ENCODE peak calls at places on chromosome 11, in six cellular contexts. V is GM20000, I is lower leg skin, T is HFFc6, B is progenitor cell of endocrine pancreas, G is Calu3. J is an unnamed sample.

GRCh38 chr11:40027737-40028136 is 1431.7 kb downstream of the LRRC4C start:
- DNase-seq in B (no peak), I (no peak), V (no peak), G (no peak), T (no peak), J (no peak)

GRCh38 chr11:46285594-46286033 is 8.2 kb downstream of the CREB3L1 start:
- DNase-seq in I (no peak), T (no peak), B (no peak), V (no peak), G (no peak), J (no peak)

GRCh38 chr11:2745511-2745910 is 45.7 kb upstream of the KCNQ1OT1 start:
- DNase-seq in B (no peak), T (no peak), I (no peak), G (no peak), V (no peak), J (no peak)

GRCh38 chr11:122731500-122731913 is 76.0 kb downstream of the UBASH3B start:
- DNase-seq in B (no peak), G (no peak), V (no peak), I (no peak), T (peak; percentile 95), J (no peak)

GRCh38 chr11:12842933-12843636 is 166.0 kb upstream of the RASSF10 start:
- DNase-seq in T (no peak), V (no peak), I (no peak), G (peak; percentile 34), B (no peak), J (no peak)

GRCh38 chr11:15119826-15120225 is 5.1 kb downstream of the INSC start:
- DNase-seq in I (no peak), G (no peak), V (no peak), B (no peak), T (no peak), J (no peak)

GRCh38 chr11:76704171-76704948 is 33.8 kb upstream of the LRRC32 start:
- DNase-seq in I (no peak), B (no peak), V (no peak), T (no peak), G (no peak), J (no peak)

GRCh38 chr11:85263328-85263727 is 363.8 kb downstream of the DLG2 start:
- DNase-seq in B (no peak), I (no peak), V (no peak), T (no peak), G (no peak), J (no peak)

GRCh38 chr11:133041165-133041564 is 491.1 kb downstream of the OPCML start:
- DNase-seq in I (no peak), V (no peak), T (no peak), B (no peak), G (no peak), J (no peak)

GRCh38 chr11:3609416-3610265 is 32.2 kb downstream of the ART5 start:
- DNase-seq in V (peak; percentile 58), I (peak; percentile 45), B (no peak), G (peak; percentile 66), T (peak; percentile 13), J (no peak)

GRCh38 chr11:97965849-97966646 is 1054.7 kb upstream of the CNTN5 start:
- DNase-seq in G (no peak), I (no peak), B (no peak), T (peak; percentile 91), V (no peak), J (no peak)

GRCh38 chr11:46520971-46521745 is 72.7 kb downstream of the AMBRA1 start:
- DNase-seq in V (no peak), B (no peak), T (peak; percentile 78), I (no peak), G (no peak), J (no peak)

GRCh38 chr11:36684840-36685800 is 87.1 kb upstream of the RAG2 start:
- DNase-seq in T (no peak), I (no peak), G (no peak), V (no peak), B (no peak), J (no peak)

GRCh38 chr11:70159612-70160570 is 43.2 kb upstream of the FADD start:
- DNase-seq in T (no peak), B (no peak), G (peak; percentile 89), V (no peak), I (peak; percentile 93), J (no peak)

GRCh38 chr11:119699227-119699626 is 29.8 kb downstream of the NECTIN1 start:
- DNase-seq in T (no peak), I (no peak), B (no peak), V (no peak), G (no peak), J (no peak)

GRCh38 chr11:41498726-41499125 is 39.3 kb upstream of the LRRC4C start:
- DNase-seq in I (no peak), V (no peak), T (peak; percentile 17), G (no peak), B (no peak), J (no peak)

GRCh38 chr11:78281511-78281910 is 92.8 kb downstream of the USP35 start:
- DNase-seq in I (no peak), T (no peak), B (no peak), G (no peak), V (no peak), J (no peak)

DNA sequence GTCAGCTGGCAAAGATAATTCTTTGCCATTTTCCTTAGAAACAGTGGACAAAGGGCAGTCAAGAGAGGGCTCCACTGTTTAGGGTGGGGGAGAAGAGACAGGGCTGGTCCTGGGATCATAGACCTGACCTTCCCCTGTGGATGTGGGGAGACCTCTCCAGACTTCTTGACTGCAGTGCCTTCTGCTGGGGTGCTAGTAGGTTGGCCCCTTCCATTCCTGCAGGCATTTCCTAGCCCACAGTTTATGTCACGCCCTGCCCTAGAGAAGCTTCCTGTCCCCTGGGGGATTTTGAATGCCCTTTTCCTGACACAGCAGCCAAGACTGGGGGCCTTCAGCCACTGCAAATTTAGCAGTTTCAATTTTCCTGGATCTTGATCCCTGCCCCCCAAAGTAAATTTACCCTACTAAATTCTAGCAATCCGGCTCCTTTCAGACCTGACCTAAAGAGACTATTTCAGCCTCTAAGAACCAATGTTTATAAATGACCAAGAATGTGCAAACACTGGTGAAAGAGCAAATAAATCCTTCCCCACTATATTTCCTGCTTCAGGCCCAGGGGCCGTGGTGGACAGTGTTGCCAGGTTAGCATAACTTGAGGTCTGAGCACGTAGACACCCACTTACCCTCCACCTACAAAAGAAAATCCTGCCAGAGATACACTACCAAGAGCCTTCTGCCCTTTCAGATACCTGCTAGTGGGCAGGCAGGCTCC is 58.4 kb downstream of the PPFIBP2 start:
- DNase-seq in V (no peak), I (no peak), B (no peak), G (no peak), T (no peak), J (no peak)
- TF ChIP-seq CTCF in V (no peak), I (no peak), B (no peak), G (peak; percentile 3), T (peak; percentile 42), J (no peak)

GRCh38 chr11:66344550-66345315 is at the start of gene BRMS1:
- DNase-seq in T (peak; percentile 96), G (peak; percentile 96), I (peak; percentile 99), B (peak; percentile 89), V (peak; percentile 96), J (peak; percentile 95)
- TF ChIP-seq CTCF in T (peak; percentile 16), G (no peak), I (no peak), B (peak; percentile 26), V (no peak), J (no peak)

GRCh38 chr11:72333657-72334056 is 89.7 kb upstream of the PHOX2A start:
- DNase-seq in V (no peak), T (no peak), B (no peak), I (no peak), G (no peak), J (no peak)
- TF ChIP-seq CTCF in V (no peak), T (no peak), B (peak; percentile 11), I (no peak), G (no peak), J (no peak)

GRCh38 chr11:19311306-19312030 is 70.7 kb upstream of the E2F8 start:
- DNase-seq in I (peak; percentile 92), B (peak; percentile 59), G (peak; percentile 79), V (peak; percentile 62), T (peak; percentile 38), J (peak; percentile 32)
- TF ChIP-seq CTCF in I (peak; percentile 16), B (peak; percentile 85), G (peak; percentile 81), V (peak; percentile 57), T (peak; percentile 91), J (peak; percentile 71)

DNA sequence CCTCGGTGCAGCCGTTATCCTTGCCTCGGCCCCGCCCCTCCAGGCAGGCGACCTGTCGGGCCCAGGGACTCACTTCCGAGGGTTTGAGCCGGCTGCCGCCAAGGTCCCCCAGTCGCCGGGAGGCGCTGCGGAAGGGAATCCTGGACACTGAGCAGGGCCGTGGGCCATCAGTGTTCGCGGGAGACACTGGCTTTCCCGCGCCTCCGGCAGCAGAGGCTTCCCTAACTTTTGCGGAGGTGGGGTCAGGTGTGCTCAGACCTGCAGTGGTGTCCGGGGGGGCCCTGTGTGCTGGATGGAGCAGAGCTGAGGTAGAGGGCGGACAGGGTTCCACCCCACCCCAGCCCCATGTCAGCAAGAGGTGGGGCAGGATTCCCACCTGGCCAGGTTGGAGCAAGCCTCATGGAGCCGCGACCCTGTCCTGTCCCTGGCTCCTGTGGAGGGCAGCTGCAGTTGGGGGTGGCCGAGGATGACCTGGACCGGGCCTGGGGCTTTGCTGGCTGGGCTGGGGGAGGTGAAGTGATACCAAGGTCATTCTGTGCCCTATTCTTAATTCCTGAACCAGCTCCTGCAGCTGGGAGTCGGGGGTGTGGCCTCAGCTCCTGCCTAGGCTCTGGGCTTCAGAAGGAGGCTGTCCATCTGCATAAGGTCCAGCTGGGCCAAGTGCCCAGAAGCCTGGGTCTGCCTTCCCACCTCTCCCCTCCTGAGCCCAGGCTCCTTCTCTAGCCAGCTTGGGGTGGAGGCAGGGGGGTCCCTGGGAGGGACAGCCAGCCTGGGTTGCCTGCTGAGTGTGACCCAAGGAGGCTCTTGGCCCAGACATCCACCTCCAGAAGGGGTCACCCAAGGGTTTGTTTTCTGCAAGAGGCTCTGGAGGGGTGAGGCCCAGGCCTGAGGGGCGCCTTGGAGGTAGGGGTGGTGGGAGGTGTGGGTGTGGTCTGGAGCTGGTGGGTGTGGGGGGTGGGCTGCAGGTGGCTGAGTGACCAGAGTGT is 8.4 kb downstream of the TSPAN4 start:
- DNase-seq in I (no peak), G (no peak), T (no peak), B (no peak), V (peak; percentile 73), J (no peak)
- TF ChIP-seq CTCF in I (no peak), G (no peak), T (peak; percentile 15), B (peak; percentile 17), V (peak; percentile 12), J (no peak)

GRCh38 chr11:31464436-31464835 is 45.0 kb downstream of the IMMP1L start:
- DNase-seq in T (no peak), G (no peak), V (no peak), B (no peak), I (no peak), J (no peak)
- TF ChIP-seq CTCF in T (no peak), G (no peak), V (no peak), B (no peak), I (no peak), J (no peak)

DNA sequence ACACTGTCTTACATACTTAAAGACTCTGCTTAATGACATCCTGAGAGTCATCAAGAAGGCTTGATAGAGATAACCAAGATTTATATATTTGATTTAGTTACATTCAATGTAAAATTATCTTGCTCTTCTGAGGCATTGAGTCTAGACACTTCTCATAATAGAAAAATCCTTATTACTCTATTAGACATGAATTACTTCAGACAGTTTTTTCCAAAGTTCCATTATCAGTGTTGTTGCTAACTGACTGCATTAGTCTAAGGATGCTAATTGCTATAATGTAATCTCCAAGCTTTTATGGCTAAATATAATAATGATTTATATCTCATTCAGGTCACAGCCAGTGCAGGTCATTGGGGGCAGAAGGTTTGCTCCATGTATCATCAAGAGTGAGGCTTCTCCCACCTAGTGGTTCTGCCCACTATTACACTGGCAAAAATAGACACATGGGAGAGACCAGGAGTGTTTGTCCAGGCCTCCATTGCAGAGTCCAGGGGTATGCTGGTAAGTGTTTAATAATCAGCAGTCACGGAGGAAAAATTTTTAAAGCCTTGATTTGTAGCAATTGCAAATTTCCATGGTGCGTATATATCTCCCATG is 377.2 kb upstream of the DDI1 start:
- DNase-seq in I (no peak), G (peak; percentile 6), B (no peak), V (no peak), T (peak; percentile 32), J (no peak)
- TF ChIP-seq CTCF in I (no peak), G (no peak), B (no peak), V (no peak), T (peak; percentile 75), J (no peak)

J was measured in natural killer cell.